ENCODE peak calls at places on chromosome 1, in four cellular contexts. One of them, this sample, is unnamed.

GRCh38 chr1:27952147-27952546 is 7.6 kb upstream of the XKR8 start:
- DNase-seq in HL-60: no peak
- DNase-seq in Panc1: no peak
- DNase-seq in stomach: peak
- DNase-seq in this sample: no peak

GRCh38 chr1:155052412-155053400 is 1.6 kb downstream of the ADAM15 start:
- DNase-seq in HL-60: no peak
- DNase-seq in Panc1: no peak
- DNase-seq in stomach: no peak
- DNase-seq in this sample: no peak

GRCh38 chr1:65344171-65344570 is 34.8 kb downstream of the DNAJC6 start:
- DNase-seq in HL-60: no peak
- DNase-seq in Panc1: no peak
- DNase-seq in stomach: no peak
- DNase-seq in this sample: peak

GRCh38 chr1:81967957-81968356 is 167.2 kb downstream of the ADGRL2 start:
- DNase-seq in HL-60: no peak
- DNase-seq in Panc1: no peak
- DNase-seq in stomach: no peak
- DNase-seq in this sample: no peak

GRCh38 chr1:46467183-46467504 is 22.5 kb upstream of the DMBX1 start:
- DNase-seq in HL-60: no peak
- DNase-seq in Panc1: no peak
- DNase-seq in stomach: no peak
- DNase-seq in this sample: no peak

GRCh38 chr1:109988349-109988914 is 3.9 kb downstream of the AHCYL1 start:
- DNase-seq in HL-60: no peak
- DNase-seq in Panc1: no peak
- DNase-seq in stomach: no peak
- DNase-seq in this sample: no peak

GRCh38 chr1:59354754-59355337 is 58.0 kb downstream of the FGGY start:
- DNase-seq in HL-60: no peak
- DNase-seq in Panc1: no peak
- DNase-seq in stomach: no peak
- DNase-seq in this sample: no peak

GRCh38 chr1:158286966-158287365 is 2.8 kb upstream of the CD1C start:
- DNase-seq in HL-60: no peak
- DNase-seq in Panc1: no peak
- DNase-seq in stomach: no peak
- DNase-seq in this sample: no peak

GRCh38 chr1:40305451-40305850 is 11.6 kb downstream of the COL9A2 start:
- DNase-seq in HL-60: no peak
- DNase-seq in Panc1: no peak
- DNase-seq in stomach: no peak
- DNase-seq in this sample: no peak

GRCh38 chr1:2847086-2847850 is 45.8 kb upstream of the TTC34 start:
- DNase-seq in HL-60: no peak
- DNase-seq in Panc1: no peak
- DNase-seq in stomach: no peak
- DNase-seq in this sample: no peak

GRCh38 chr1:67441183-67441582 is 11.0 kb upstream of the SERBP1 start:
- DNase-seq in HL-60: no peak
- DNase-seq in Panc1: no peak
- DNase-seq in stomach: peak
- DNase-seq in this sample: no peak

GRCh38 chr1:118335372-118335771 is 150.3 kb upstream of the SPAG17 start:
- DNase-seq in HL-60: no peak
- DNase-seq in Panc1: no peak
- DNase-seq in stomach: no peak
- DNase-seq in this sample: no peak

GRCh38 chr1:31663622-31664452 is 19.2 kb upstream of the PEF1 start:
- DNase-seq in HL-60: no peak
- DNase-seq in Panc1: peak
- DNase-seq in stomach: peak
- DNase-seq in this sample: no peak

GRCh38 chr1:66834926-66835325 is 33.9 kb upstream of the INSL5 start:
- DNase-seq in HL-60: no peak
- DNase-seq in Panc1: no peak
- DNase-seq in stomach: no peak
- DNase-seq in this sample: no peak

GRCh38 chr1:48526045-48526714 is 54.2 kb upstream of the SPATA6 start:
- DNase-seq in HL-60: no peak
- DNase-seq in Panc1: no peak
- DNase-seq in stomach: peak
- DNase-seq in this sample: no peak

GRCh38 chr1:77126309-77126708 is 92.9 kb downstream of the PIGK start:
- DNase-seq in HL-60: no peak
- DNase-seq in Panc1: peak
- DNase-seq in stomach: no peak
- DNase-seq in this sample: no peak

GRCh38 chr1:239997515-239998311 is 94.0 kb upstream of the FMN2 start:
- DNase-seq in HL-60: no peak
- DNase-seq in Panc1: no peak
- DNase-seq in stomach: no peak
- DNase-seq in this sample: peak

GRCh38 chr1:236143104-236143948 is 987 bp downstream of the GPR137B start:
- DNase-seq in HL-60: no peak
- DNase-seq in Panc1: no peak
- DNase-seq in stomach: no peak
- DNase-seq in this sample: no peak

GRCh38 chr1:168504064-168504837 is 39.5 kb downstream of the XCL2 start:
- DNase-seq in HL-60: peak
- DNase-seq in Panc1: no peak
- DNase-seq in stomach: peak
- DNase-seq in this sample: no peak

GRCh38 chr1:212671342-212672031 is 28.2 kb downstream of the BATF3 start:
- DNase-seq in HL-60: peak
- DNase-seq in Panc1: no peak
- DNase-seq in stomach: no peak
- DNase-seq in this sample: no peak

GRCh38 chr1:45752441-45753052 is 2.1 kb upstream of the IPP start:
- DNase-seq in HL-60: peak
- DNase-seq in Panc1: no peak
- DNase-seq in stomach: no peak
- DNase-seq in this sample: no peak

GRCh38 chr1:9235123-9235513 is 544 bp downstream of the H6PD start:
- DNase-seq in HL-60: no peak
- DNase-seq in Panc1: no peak
- DNase-seq in stomach: peak
- DNase-seq in this sample: no peak

GRCh38 chr1:207579436-207579799 is 65.5 kb upstream of the CR1L start:
- DNase-seq in HL-60: no peak
- DNase-seq in Panc1: peak
- DNase-seq in stomach: peak
- DNase-seq in this sample: no peak

GRCh38 chr1:147292635-147293251 is 50.3 kb downstream of the CHD1L start:
- DNase-seq in HL-60: no peak
- DNase-seq in Panc1: no peak
- DNase-seq in stomach: no peak
- DNase-seq in this sample: no peak

GRCh38 chr1:55211456-55211855 is 3.7 kb downstream of the USP24 start:
- DNase-seq in HL-60: no peak
- DNase-seq in Panc1: no peak
- DNase-seq in stomach: no peak
- DNase-seq in this sample: no peak

GRCh38 chr1:185155600-185156320 is 993 bp downstream of the TRMT1L start:
- DNase-seq in HL-60: no peak
- DNase-seq in Panc1: no peak
- DNase-seq in stomach: no peak
- DNase-seq in this sample: no peak

GRCh38 chr1:29179641-29180184 is 2.0 kb downstream of the SRSF4 start:
- DNase-seq in HL-60: no peak
- DNase-seq in Panc1: no peak
- DNase-seq in stomach: no peak
- DNase-seq in this sample: no peak

GRCh38 chr1:69221492-69221990 is 346.2 kb upstream of the LRRC7 start:
- DNase-seq in HL-60: no peak
- DNase-seq in Panc1: no peak
- DNase-seq in stomach: no peak
- DNase-seq in this sample: no peak

GRCh38 chr1:66944330-66945274 is 19.8 kb downstream of the MIER1 start:
- DNase-seq in HL-60: no peak
- DNase-seq in Panc1: peak
- DNase-seq in stomach: no peak
- DNase-seq in this sample: no peak

GRCh38 chr1:225808136-225808535 is 1.8 kb upstream of the EPHX1 start:
- DNase-seq in HL-60: no peak
- DNase-seq in Panc1: no peak
- DNase-seq in stomach: no peak
- DNase-seq in this sample: no peak

GRCh38 chr1:225809842-225810578 is at the start of gene EPHX1:
- DNase-seq in HL-60: no peak
- DNase-seq in Panc1: peak
- DNase-seq in stomach: peak
- DNase-seq in this sample: peak

GRCh38 chr1:225811622-225812487 is 1.9 kb downstream of the EPHX1 start:
- DNase-seq in HL-60: no peak
- DNase-seq in Panc1: no peak
- DNase-seq in stomach: no peak
- DNase-seq in this sample: no peak

GRCh38 chr1:225806249-225806648 is 3.7 kb upstream of the EPHX1 start:
- DNase-seq in HL-60: no peak
- DNase-seq in Panc1: no peak
- DNase-seq in stomach: no peak
- DNase-seq in this sample: no peak
- TF ChIP-seq POLR2AphosphoS5 in HL-60: no peak
- TF ChIP-seq POLR2AphosphoS5 in Panc1: no peak
- TF ChIP-seq POLR2AphosphoS5 in stomach: no peak
- TF ChIP-seq POLR2AphosphoS5 in this sample: no peak

GRCh38 chr1:201501144-201501543 is 5.8 kb downstream of the CSRP1 start:
- DNase-seq in HL-60: no peak
- DNase-seq in Panc1: no peak
- DNase-seq in stomach: no peak
- DNase-seq in this sample: no peak

GRCh38 chr1:201503397-201504176 is 3.3 kb downstream of the CSRP1 start:
- DNase-seq in HL-60: no peak
- DNase-seq in Panc1: peak
- DNase-seq in stomach: peak
- DNase-seq in this sample: no peak

GRCh38 chr1:201500670-201501120 is 6.2 kb downstream of the CSRP1 start:
- DNase-seq in HL-60: no peak
- DNase-seq in Panc1: no peak
- DNase-seq in stomach: no peak
- DNase-seq in this sample: no peak

GRCh38 chr1:201502511-201502857 is 4.4 kb downstream of the CSRP1 start:
- DNase-seq in HL-60: no peak
- DNase-seq in Panc1: no peak
- DNase-seq in stomach: no peak
- DNase-seq in this sample: no peak

GRCh38 chr1:201501812-201502510 is 5.0 kb downstream of the CSRP1 start:
- DNase-seq in HL-60: no peak
- DNase-seq in Panc1: no peak
- DNase-seq in stomach: no peak
- DNase-seq in this sample: peak
- TF ChIP-seq POLR2AphosphoS5 in HL-60: no peak
- TF ChIP-seq POLR2AphosphoS5 in Panc1: no peak
- TF ChIP-seq POLR2AphosphoS5 in stomach: no peak
- TF ChIP-seq POLR2AphosphoS5 in this sample: no peak

GRCh38 chr1:32764826-32765545 is 52.2 kb downstream of the YARS1 start:
- DNase-seq in HL-60: no peak
- DNase-seq in Panc1: no peak
- DNase-seq in stomach: no peak
- DNase-seq in this sample: no peak

GRCh38 chr1:32759997-32760623 is 57.0 kb downstream of the YARS1 start:
- DNase-seq in HL-60: no peak
- DNase-seq in Panc1: peak
- DNase-seq in stomach: peak
- DNase-seq in this sample: no peak

GRCh38 chr1:32761253-32761877 is 55.8 kb downstream of the YARS1 start:
- DNase-seq in HL-60: no peak
- DNase-seq in Panc1: no peak
- DNase-seq in stomach: peak
- DNase-seq in this sample: no peak

GRCh38 chr1:32765561-32766327 is 51.4 kb downstream of the YARS1 start:
- DNase-seq in HL-60: no peak
- DNase-seq in Panc1: no peak
- DNase-seq in stomach: no peak
- DNase-seq in this sample: no peak

GRCh38 chr1:32763221-32763620 is 53.9 kb downstream of the YARS1 start:
- DNase-seq in HL-60: no peak
- DNase-seq in Panc1: no peak
- DNase-seq in stomach: no peak
- DNase-seq in this sample: no peak
- TF ChIP-seq POLR2AphosphoS5 in HL-60: no peak
- TF ChIP-seq POLR2AphosphoS5 in Panc1: no peak
- TF ChIP-seq POLR2AphosphoS5 in stomach: no peak
- TF ChIP-seq POLR2AphosphoS5 in this sample: no peak

DNA sequence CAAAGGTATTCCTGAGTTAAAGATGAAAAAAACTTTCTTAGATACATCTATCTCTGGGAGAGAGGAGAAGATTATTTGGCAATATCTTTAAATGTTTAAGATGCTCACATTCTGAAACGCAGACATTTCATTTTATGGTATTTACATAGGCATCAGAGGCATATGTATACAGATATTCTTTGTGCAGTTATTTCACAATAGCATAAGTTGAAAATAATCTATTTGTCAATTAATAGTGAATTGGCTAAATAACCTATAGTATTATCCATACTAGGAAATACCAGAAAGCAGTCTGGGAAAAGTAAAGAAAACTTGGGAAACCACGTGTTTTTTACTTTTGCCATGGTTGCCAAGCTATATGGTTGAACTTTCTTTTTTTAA is 35.9 kb downstream of the GLUL start:
- DNase-seq in HL-60: no peak
- DNase-seq in Panc1: no peak
- DNase-seq in stomach: no peak
- DNase-seq in this sample: no peak
- TF ChIP-seq POLR2AphosphoS5 in HL-60: no peak
- TF ChIP-seq POLR2AphosphoS5 in Panc1: no peak
- TF ChIP-seq POLR2AphosphoS5 in stomach: no peak
- TF ChIP-seq POLR2AphosphoS5 in this sample: no peak

GRCh38 chr1:16250547-16251251 is 13.7 kb upstream of the CPLANE2 start:
- DNase-seq in HL-60: no peak
- DNase-seq in Panc1: no peak
- DNase-seq in stomach: no peak
- DNase-seq in this sample: no peak
- TF ChIP-seq POLR2AphosphoS5 in HL-60: no peak
- TF ChIP-seq POLR2AphosphoS5 in Panc1: no peak
- TF ChIP-seq POLR2AphosphoS5 in stomach: no peak
- TF ChIP-seq POLR2AphosphoS5 in this sample: no peak

GRCh38 chr1:156664046-156664948 is 12.9 kb downstream of the NES start:
- DNase-seq in HL-60: no peak
- DNase-seq in Panc1: no peak
- DNase-seq in stomach: no peak
- DNase-seq in this sample: no peak
- TF ChIP-seq POLR2AphosphoS5 in HL-60: no peak
- TF ChIP-seq POLR2AphosphoS5 in Panc1: no peak
- TF ChIP-seq POLR2AphosphoS5 in stomach: no peak
- TF ChIP-seq POLR2AphosphoS5 in this sample: no peak